ENCODE peak calls at places on chromosomes 11 and 22, in ten cellular contexts. M, S, U, C, R, V, O, A, N and L are unnamed samples.

GRCh38 chr11:83671295-83671694 is 385.1 kb upstream of the CCDC90B start:
- DNase-seq in S (peak), M (no peak), A (no peak), N (no peak), V (no peak), C (no peak), U (no peak), O (no peak), R (no peak), L (no peak)

GRCh38 chr22:31039393-31039792 is 41.7 kb upstream of the SMTN start:
- DNase-seq in R (no peak), C (no peak), O (no peak), S (peak), M (no peak), U (no peak), N (no peak), V (no peak), A (no peak), L (no peak)

GRCh38 chr22:27754247-27754887 is 47.2 kb downstream of the MN1 start:
- DNase-seq in R (no peak), S (no peak), A (no peak), C (no peak), U (no peak), M (no peak), V (peak), O (no peak), N (no peak), L (no peak)

GRCh38 chr11:114172055-114172861 is 112.7 kb downstream of the ZBTB16 start:
- DNase-seq in C (no peak), U (no peak), M (no peak), V (no peak), S (no peak), A (no peak), N (peak), O (no peak), R (no peak), L (no peak)

GRCh38 chr11:128956401-128957203 is 13.9 kb upstream of the TP53AIP1 start:
- DNase-seq in V (no peak), O (no peak), U (peak), C (no peak), N (peak), R (peak), S (peak), A (peak), M (peak), L (peak)

GRCh38 chr11:129278586-129279319 is 86.6 kb upstream of the ARHGAP32 start:
- DNase-seq in R (peak), M (no peak), O (no peak), A (no peak), C (no peak), N (no peak), S (no peak), V (peak), U (peak), L (peak)

GRCh38 chr11:29260939-29261705 is 755.7 kb downstream of the KCNA4 start:
- DNase-seq in N (no peak), M (no peak), R (no peak), S (peak), V (no peak), U (no peak), O (no peak), C (no peak), A (peak), L (no peak)

GRCh38 chr11:62394825-62395538 is 23.9 kb upstream of the SCGB1A1 start:
- DNase-seq in O (no peak), U (peak), C (no peak), A (peak), V (peak), N (peak), S (peak), R (peak), M (peak), L (peak)

GRCh38 chr11:1194231-1194976 is 28.5 kb upstream of the MUC5B start:
- DNase-seq in S (no peak), M (no peak), V (peak), N (no peak), U (peak), C (no peak), R (no peak), O (no peak), A (no peak), L (no peak)